ENCODE peak calls at places on chromosome 18, in eight cellular contexts. M is astrocyte of the spinal cord, N is cardiac fibroblast, S is WERI-Rb-1, D is mammary epithelial cell, Q is hepatocyte, Y is GM13977, U is PC-3. O is an unnamed sample.
A peak's percentile ranks its signal among the peaks of the same experiment; 100 is the strongest.

GRCh38 chr18:74590606-74591005 is 7.1 kb upstream of the ZNF407 start:
- DNase-seq in D (no peak), Y (no peak), N (no peak), U (no peak), S (no peak), Q (no peak), M (no peak), O (no peak)

GRCh38 chr18:40911041-40911440 is 1044.0 kb upstream of the PIK3C3 start:
- DNase-seq in U (peak; percentile 49), N (peak; percentile 38), S (no peak), Y (no peak), Q (no peak), M (no peak), D (no peak), O (no peak)

GRCh38 chr18:49021076-49021432 is 70.3 kb upstream of the SMAD7 start:
- DNase-seq in M (no peak), Y (no peak), S (peak; percentile 9), N (no peak), Q (no peak), D (no peak), U (no peak), O (no peak)

GRCh38 chr18:54075681-54076080 is 148.8 kb downstream of the MBD2 start:
- DNase-seq in S (no peak), M (no peak), N (no peak), Q (no peak), D (peak; percentile 62), Y (no peak), U (peak; percentile 6), O (peak; percentile 55)

GRCh38 chr18:75455249-75456183 is 28.0 kb upstream of the SMIM21 start:
- DNase-seq in U (no peak), D (no peak), N (peak; percentile 23), M (peak; percentile 43), Y (peak; percentile 19), Q (peak; percentile 52), S (no peak), O (no peak)

GRCh38 chr18:30376515-30376914 is 666.0 kb downstream of the DSC3 start:
- DNase-seq in M (no peak), Y (no peak), S (peak; percentile 41), U (peak; percentile 57), D (no peak), N (no peak), Q (no peak), O (no peak)

GRCh38 chr18:3447035-3447894 is 2.7 kb upstream of the TGIF1 start:
- DNase-seq in U (peak; percentile 41), M (peak; percentile 70), Q (peak; percentile 73), D (peak; percentile 73), N (peak; percentile 79), S (peak; percentile 37), Y (no peak), O (peak; percentile 65)

GRCh38 chr18:50356036-50356945 is 18.6 kb upstream of the SKA1 start:
- DNase-seq in Y (peak; percentile 29), Q (no peak), U (no peak), M (no peak), N (peak; percentile 37), S (no peak), D (peak; percentile 55), O (peak; percentile 75)

GRCh38 chr18:34122724-34123334 is 101.9 kb downstream of the NOL4 start:
- DNase-seq in Q (peak; percentile 80), S (peak; percentile 27), U (peak; percentile 67), Y (peak; percentile 39), N (peak; percentile 74), D (peak; percentile 34), M (peak; percentile 64), O (peak; percentile 65)

GRCh38 chr18:8601277-8602032 is 7.8 kb upstream of the RAB12 start:
- DNase-seq in S (no peak), Y (no peak), M (no peak), D (no peak), N (no peak), Q (no peak), U (no peak), O (peak; percentile 42)

GRCh38 chr18:13436596-13436995 is 218.0 kb downstream of the LDLRAD4 start:
- DNase-seq in S (no peak), M (no peak), U (no peak), D (no peak), Y (no peak), N (no peak), Q (no peak), O (no peak)

GRCh38 chr18:75854174-75854573 is 426.7 kb upstream of the SMIM21 start:
- DNase-seq in U (peak; percentile 20), N (no peak), Y (no peak), M (no peak), Q (no peak), D (no peak), S (peak; percentile 54), O (no peak)

GRCh38 chr18:72375628-72376027 is 168.5 kb downstream of the CBLN2 start:
- DNase-seq in N (no peak), Y (no peak), M (peak; percentile 76), S (no peak), Q (no peak), D (no peak), U (peak; percentile 36), O (no peak)

GRCh38 chr18:14978962-14979535 is 231.1 kb downstream of the ANKRD30B start:
- DNase-seq in S (peak; percentile 47), Y (no peak), U (peak; percentile 79), Q (no peak), D (no peak), M (peak; percentile 61), N (peak; percentile 47), O (no peak)

GRCh38 chr18:8453528-8453927 is 155.7 kb upstream of the RAB12 start:
- DNase-seq in Q (no peak), M (no peak), N (no peak), Y (no peak), S (no peak), U (no peak), D (no peak), O (no peak)

GRCh38 chr18:48643262-48643661 is 104.4 kb downstream of the CTIF start:
- DNase-seq in Y (no peak), N (no peak), S (no peak), Q (no peak), U (no peak), M (no peak), D (no peak), O (no peak)

GRCh38 chr18:58847383-58848071 is 17.1 kb upstream of the ZNF532 start:
- DNase-seq in S (peak; percentile 38), D (no peak), M (no peak), U (no peak), Q (no peak), Y (no peak), N (no peak), O (peak; percentile 46)

GRCh38 chr18:32470136-32470712 is 458 bp downstream of the GAREM1 start:
- DNase-seq in U (no peak), N (peak; percentile 46), Y (peak; percentile 57), M (no peak), D (no peak), Q (no peak), S (peak; percentile 17), O (no peak)

GRCh38 chr18:13530215-13530878 is 196.0 kb downstream of the FAM210A start:
- DNase-seq in Y (no peak), U (no peak), N (no peak), S (no peak), D (no peak), Q (no peak), M (no peak), O (no peak)

GRCh38 chr18:35777042-35777441 is 195.4 kb upstream of the RMP24 start:
- DNase-seq in Y (no peak), M (no peak), N (no peak), U (peak; percentile 5), D (no peak), S (peak; percentile 31), Q (no peak), O (no peak)
- TF ChIP-seq CTCF in Y (peak; percentile 28), M (no peak), N (no peak), U (peak; percentile 37), D (no peak), S (peak; percentile 72), Q (no peak), O (no peak)

DNA sequence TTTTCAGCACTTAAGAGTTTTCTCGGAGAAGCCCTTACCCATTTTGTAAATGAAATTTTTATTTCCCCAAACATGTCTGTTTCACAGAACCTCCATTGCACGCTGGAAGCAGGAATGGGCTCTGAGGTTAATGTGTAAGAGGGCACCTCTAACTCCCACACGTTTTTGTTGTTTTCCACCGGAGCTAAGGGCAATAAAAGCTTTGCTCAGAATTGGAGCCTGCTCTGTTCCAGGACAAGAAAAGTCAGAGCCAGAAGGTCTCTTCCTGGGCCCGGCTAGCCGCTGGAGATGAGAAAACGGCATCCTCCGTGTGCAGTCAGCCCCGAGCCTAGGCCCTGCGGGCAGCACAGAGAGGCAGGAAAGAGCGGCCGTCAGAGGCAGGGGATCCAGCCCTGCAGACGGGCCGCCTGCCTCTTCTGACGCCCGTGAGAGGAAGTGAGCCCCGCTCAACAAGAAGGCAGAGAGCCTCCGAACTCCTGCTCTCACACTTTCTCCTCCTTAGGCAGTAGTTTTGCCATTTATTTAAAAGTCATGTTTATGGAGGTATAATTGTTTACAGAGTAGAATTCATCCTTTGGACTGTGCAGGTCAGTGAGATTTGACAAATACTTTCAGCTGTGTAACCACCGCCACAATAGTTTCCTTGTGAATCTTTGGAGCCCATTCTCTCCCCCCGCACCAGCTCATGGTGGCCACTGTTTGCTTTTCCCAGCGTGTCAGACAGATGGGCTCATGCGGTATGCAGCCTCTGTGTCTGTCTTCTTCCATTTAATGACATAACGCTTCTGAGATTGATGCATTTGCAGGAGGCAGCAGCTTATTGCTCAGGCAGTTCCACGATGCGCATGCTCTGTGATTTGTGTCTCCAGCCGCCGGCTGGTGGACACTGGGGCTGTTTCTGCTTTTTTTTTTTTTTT is 117.3 kb downstream of the GALR1 start:
- DNase-seq in U (peak; percentile 57), S (peak; percentile 95), Q (peak; percentile 77), N (peak; percentile 9), D (no peak), Y (no peak), M (peak; percentile 71), O (peak; percentile 5)
- TF ChIP-seq CTCF in U (no peak), S (no peak), Q (no peak), N (no peak), D (no peak), Y (no peak), M (no peak), O (no peak)

DNA sequence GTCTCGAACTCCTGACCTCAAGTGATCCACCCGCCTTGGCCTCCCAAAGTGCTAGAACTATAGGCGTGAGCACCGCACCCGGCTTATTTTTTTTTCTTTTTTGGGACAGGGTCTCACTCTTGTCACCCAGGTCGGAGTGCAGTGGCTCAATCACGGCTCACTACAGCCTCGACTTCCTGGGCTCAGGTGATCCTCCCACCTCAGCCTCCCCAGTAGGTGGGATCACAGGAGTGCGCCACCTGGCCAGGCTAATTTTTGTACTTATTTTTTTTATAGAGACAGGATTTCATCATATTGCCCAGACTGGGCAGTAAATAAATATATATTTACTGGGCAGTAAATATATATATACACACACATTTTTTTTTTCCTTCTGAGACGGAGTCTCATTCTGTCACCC is 2.6 kb downstream of the ATP5F1A start:
- DNase-seq in M (no peak), Q (no peak), D (no peak), U (no peak), Y (no peak), S (no peak), N (no peak), O (no peak)
- TF ChIP-seq CTCF in M (no peak), Q (no peak), D (no peak), U (no peak), Y (no peak), S (no peak), N (no peak), O (no peak)

DNA sequence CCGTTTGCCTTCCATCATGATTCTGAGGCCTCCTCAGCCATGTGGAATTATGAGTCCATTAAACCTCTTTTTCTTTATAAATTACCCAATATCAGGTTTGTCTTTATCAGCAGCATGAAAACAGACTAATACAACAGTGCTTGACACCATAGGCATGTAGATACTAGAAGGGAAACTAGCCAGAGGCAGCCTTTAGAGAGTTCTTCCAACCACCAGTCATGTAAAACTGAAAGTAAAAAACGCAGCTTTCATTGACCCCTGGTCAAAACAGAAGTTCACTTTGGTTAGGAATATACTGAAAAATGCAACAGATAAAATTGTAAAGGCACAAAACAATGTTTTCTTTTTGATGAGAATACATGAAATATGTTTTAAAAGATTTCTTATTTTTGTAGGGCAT is 122.8 kb upstream of the L3MBTL4 start:
- DNase-seq in Q (no peak), M (no peak), Y (no peak), S (no peak), N (no peak), D (peak; percentile 7), U (no peak), O (no peak)
- TF ChIP-seq CTCF in Q (no peak), M (no peak), Y (no peak), S (no peak), N (no peak), D (no peak), U (no peak), O (no peak)

O was measured in bronchial epithelial cell.